ENCODE peak calls at places on chromosomes 1 and 21, in ten cellular contexts. O is heart right ventricle, X is psoas muscle, Y is suprapubic skin, J is pancreas, U is mesothelial cell of epicardium, A is GM13976, R is sigmoid colon, V is HFFc6, M is AG04450. E is an unnamed sample.

GRCh38 chr21:27631471-27631870 is 664.6 kb upstream of the ADAMTS5 start:
- DNase-seq in V (peak), O (no peak), A (no peak), U (no peak), X (no peak), J (no peak), Y (no peak), M (no peak), R (no peak), E (no peak)

GRCh38 chr1:155128755-155129473 is 1.2 kb downstream of the EFNA1 start:
- DNase-seq in X (peak), Y (no peak), R (peak), A (no peak), O (peak), M (no peak), V (no peak), U (no peak), J (peak), E (no peak)

GRCh38 chr21:25176637-25177412 is 430.5 kb downstream of the MRPL39 start:
- DNase-seq in R (no peak), O (no peak), X (no peak), J (no peak), Y (no peak), M (no peak), U (no peak), V (peak), A (peak), E (no peak)

GRCh38 chr1:85464497-85465098 is 361 bp downstream of the DDAH1 start:
- DNase-seq in Y (peak), J (peak), U (peak), A (peak), X (peak), M (no peak), V (peak), R (peak), O (peak), E (peak)

GRCh38 chr1:157691285-157691920 is 9.2 kb downstream of the FCRL3 start:
- DNase-seq in J (no peak), Y (no peak), A (peak), O (no peak), U (no peak), M (no peak), V (peak), R (no peak), X (no peak), E (no peak)

GRCh38 chr1:26705788-26706237 is 10.0 kb downstream of the ARID1A start:
- DNase-seq in M (no peak), R (no peak), U (no peak), J (no peak), V (peak), O (no peak), A (no peak), X (no peak), Y (no peak), E (no peak)

GRCh38 chr1:14881775-14882672 is 271.5 kb upstream of the TMEM51 start:
- DNase-seq in U (no peak), R (no peak), V (no peak), O (no peak), X (no peak), M (no peak), A (peak), Y (no peak), J (no peak), E (no peak)

GRCh38 chr1:93662481-93663190 is 19.0 kb downstream of the BCAR3 start:
- DNase-seq in U (no peak), R (no peak), X (no peak), A (no peak), O (no peak), Y (no peak), J (no peak), M (no peak), V (peak), E (no peak)

GRCh38 chr1:55478742-55479141 is 263.6 kb upstream of the USP24 start:
- DNase-seq in O (no peak), Y (no peak), V (peak), X (no peak), J (no peak), M (no peak), A (peak), U (no peak), R (no peak), E (no peak)

GRCh38 chr1:13838236-13838635 is 138.2 kb downstream of the PRDM2 start:
- DNase-seq in A (no peak), O (no peak), Y (no peak), X (no peak), V (no peak), J (no peak), U (no peak), M (no peak), R (no peak), E (no peak)

GRCh38 chr1:13651279-13651678 is 48.7 kb upstream of the PRDM2 start:
- DNase-seq in X (no peak), U (no peak), R (no peak), V (no peak), A (no peak), J (no peak), M (no peak), O (no peak), Y (no peak), E (no peak)

GRCh38 chr1:150551784-150552691 is 2.8 kb downstream of the ADAMTSL4 start:
- DNase-seq in V (peak), J (peak), A (no peak), U (no peak), M (peak), R (peak), X (peak), Y (peak), O (peak), E (peak)

GRCh38 chr1:55288245-55288644 is 73.1 kb upstream of the USP24 start:
- DNase-seq in A (peak), J (no peak), U (no peak), X (peak), M (no peak), V (no peak), Y (no peak), O (no peak), R (no peak), E (no peak)

GRCh38 chr1:95381980-95382379 is 148.0 kb downstream of the RWDD3 start:
- DNase-seq in U (no peak), V (no peak), M (no peak), O (no peak), R (no peak), Y (no peak), A (no peak), X (no peak), J (no peak), E (no peak)

GRCh38 chr1:96722161-96722908 is 751 bp downstream of the PTBP2 start:
- DNase-seq in R (peak), O (peak), U (peak), V (peak), Y (peak), X (peak), M (no peak), A (no peak), J (peak), E (no peak)

GRCh38 chr1:36175137-36176095 is 19.5 kb downstream of the MAP7D1 start:
- DNase-seq in V (peak), X (peak), U (no peak), Y (no peak), M (no peak), O (peak), A (no peak), R (peak), J (peak), E (no peak)

GRCh38 chr1:238606457-238606856 is 715.7 kb upstream of the ZP4 start:
- DNase-seq in O (no peak), X (no peak), M (no peak), A (no peak), R (no peak), V (no peak), U (no peak), Y (no peak), J (no peak), E (no peak)

GRCh38 chr21:45574081-45574501 is 31.9 kb upstream of the SLC19A1 start:
- DNase-seq in O (no peak), J (no peak), Y (peak), A (no peak), M (no peak), X (no peak), R (peak), V (no peak), U (no peak), E (no peak)

DNA sequence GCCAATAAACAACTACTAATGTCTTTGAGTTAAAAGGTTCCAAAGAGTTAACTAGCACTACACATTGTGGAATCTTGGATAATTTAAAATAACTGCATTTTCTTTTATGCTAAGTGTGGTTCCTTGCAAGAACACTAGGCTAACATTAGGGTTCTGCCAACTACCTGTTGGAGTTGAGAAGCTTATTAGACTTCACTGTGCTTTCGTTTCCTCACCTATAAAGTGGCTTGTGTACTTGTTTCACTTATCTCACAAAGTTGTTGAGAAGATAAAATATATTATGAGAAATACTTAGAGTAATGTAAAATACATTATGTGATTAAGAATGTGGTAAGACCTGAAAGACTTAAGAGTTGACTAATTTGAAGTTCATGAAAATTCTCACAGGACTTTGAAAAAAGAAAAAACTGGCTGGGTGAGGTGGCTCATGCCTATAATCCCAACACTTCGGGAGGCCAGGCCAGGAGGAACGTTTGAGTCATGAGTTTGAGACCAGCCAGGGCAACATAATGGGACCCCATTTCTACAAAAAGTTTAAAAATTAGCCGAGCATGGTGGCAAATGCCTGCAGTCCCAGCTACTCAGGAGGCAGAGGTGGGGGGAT is 5.6 kb upstream of the RRAGC start:
- DNase-seq in A (no peak), U (no peak), V (no peak), O (no peak), J (no peak), Y (no peak), M (no peak), R (no peak), X (no peak), E (no peak)
- TF ChIP-seq CTCF in A (no peak), U (no peak), V (no peak), O (no peak), J (no peak), Y (no peak), M (no peak), R (no peak), X (no peak), E (no peak)

GRCh38 chr21:31993826-31994791 is 121.3 kb downstream of the HUNK start:
- DNase-seq in A (no peak), J (no peak), Y (no peak), V (no peak), U (no peak), M (no peak), O (no peak), X (no peak), R (no peak), E (no peak)
- TF ChIP-seq CTCF in A (no peak), J (no peak), Y (no peak), V (no peak), U (no peak), M (no peak), O (no peak), X (no peak), R (no peak), E (no peak)

GRCh38 chr1:231638647-231639046 is 12.1 kb downstream of the DISC1 start:
- DNase-seq in U (no peak), O (no peak), Y (no peak), A (no peak), M (no peak), R (no peak), J (no peak), X (no peak), V (no peak), E (no peak)

GRCh38 chr1:231642600-231643332 is 16.2 kb downstream of the DISC1 start:
- DNase-seq in J (no peak), U (no peak), A (no peak), O (no peak), R (no peak), Y (no peak), V (no peak), X (no peak), M (no peak), E (no peak)

GRCh38 chr1:231639819-231640218 is 13.2 kb downstream of the DISC1 start:
- DNase-seq in R (no peak), V (no peak), O (no peak), X (no peak), M (no peak), Y (no peak), A (no peak), U (no peak), J (no peak), E (no peak)

GRCh38 chr1:231643333-231644237 is 17.0 kb downstream of the DISC1 start:
- DNase-seq in V (no peak), A (no peak), U (no peak), X (no peak), R (no peak), J (no peak), Y (no peak), M (no peak), O (no peak), E (no peak)
- TF ChIP-seq CTCF in V (no peak), A (no peak), U (no peak), X (no peak), R (no peak), J (no peak), Y (no peak), M (no peak), O (no peak), E (no peak)

GRCh38 chr1:191993549-191993948 is 164.7 kb upstream of the RGS18 start:
- DNase-seq in X (no peak), M (peak), A (no peak), V (peak), U (no peak), J (no peak), O (no peak), R (no peak), Y (no peak), E (no peak)
- TF ChIP-seq CTCF in X (no peak), M (peak), A (no peak), V (peak), U (no peak), J (no peak), O (no peak), R (no peak), Y (no peak), E (peak)

E was measured in chondrocyte.